ENCODE peak calls at places on chromosome 10, in five cellular contexts. A is psoas muscle, B is GM23338, J is hepatocyte, L is small intestine. X is an unnamed sample. For H3K4me1, the result is how much of the 10 kb centered on the place peaks cover.

GRCh38 chr10:122864901-122865300 is 14.5 kb downstream of the FAM24B start:
- DNase-seq in B (no peak), A (no peak), L (no peak), J (no peak), X (no peak)

GRCh38 chr10:101558206-101558605 is 29.9 kb downstream of the POLL start:
- DNase-seq in B (no peak), A (no peak), L (peak), J (no peak), X (peak)

GRCh38 chr10:31799181-31799580 is 129.4 kb downstream of the ARHGAP12 start:
- DNase-seq in L (no peak), B (no peak), J (no peak), A (no peak), X (no peak)

GRCh38 chr10:86372119-86372784 is 5.7 kb upstream of the GRID1 start:
- DNase-seq in L (no peak), B (no peak), J (no peak), A (no peak), X (no peak)

GRCh38 chr10:122407375-122408125 is 33.0 kb downstream of the PLEKHA1 start:
- DNase-seq in A (no peak), B (no peak), L (no peak), J (no peak), X (no peak)

GRCh38 chr10:12434277-12434676 is 84.9 kb downstream of the CAMK1D start:
- DNase-seq in L (no peak), A (no peak), B (no peak), J (no peak), X (no peak)

GRCh38 chr10:71088054-71088453 is 124.3 kb upstream of the UNC5B start:
- DNase-seq in L (no peak), A (no peak), B (no peak), J (no peak), X (no peak)

GRCh38 chr10:98676895-98677294 is 230.2 kb upstream of the HPS1 start:
- DNase-seq in B (peak), A (no peak), J (no peak), L (no peak), X (no peak)

GRCh38 chr10:63700209-63700934 is 179.2 kb downstream of the REEP3 start:
- DNase-seq in J (peak), A (peak), L (no peak), B (no peak), X (peak)

GRCh38 chr10:102813734-102814455 is 23.3 kb downstream of the CYP17A1 start:
- DNase-seq in B (no peak), L (peak), J (peak), A (peak), X (no peak)

GRCh38 chr10:114052255-114052654 is 8.6 kb downstream of the ADRB1 start:
- DNase-seq in L (no peak), A (no peak), B (no peak), J (no peak), X (no peak)

GRCh38 chr10:21495686-21496284 is 29.7 kb downstream of the SKIDA1 start:
- DNase-seq in L (peak), B (peak), A (peak), J (peak), X (peak)

GRCh38 chr10:76073524-76073923 is 642.1 kb downstream of the LRMDA start:
- DNase-seq in L (no peak), J (no peak), A (no peak), B (no peak), X (no peak)

GRCh38 chr10:97939446-97939990 is 89.9 kb downstream of the GOLGA7B start:
- DNase-seq in J (no peak), L (no peak), A (no peak), B (no peak), X (no peak)

GRCh38 chr10:125824736-125825135 is 1.4 kb downstream of the BCCIP start:
- DNase-seq in B (no peak), L (no peak), A (no peak), J (no peak), X (peak)

GRCh38 chr10:30368065-30368718 is 19.1 kb upstream of the MTPAP start:
- DNase-seq in L (no peak), A (no peak), J (no peak), B (peak), X (no peak)

GRCh38 chr10:9010931-9011670 is 956.6 kb downstream of the GATA3 start:
- DNase-seq in B (no peak), L (no peak), J (no peak), A (no peak), X (no peak)

GRCh38 chr10:14205246-14205645 is 125.5 kb downstream of the FRMD4A start:
- DNase-seq in A (no peak), L (no peak), B (no peak), J (no peak), X (no peak)

GRCh38 chr10:45433716-45434469 is 59.9 kb downstream of the ALOX5 start:
- DNase-seq in J (no peak), B (no peak), A (no peak), L (no peak), X (no peak)

GRCh38 chr10:107264742-107265141 is 100.2 kb upstream of the SORCS1 start:
- DNase-seq in B (peak), J (no peak), A (no peak), L (no peak), X (peak)

GRCh38 chr10:77087406-77087805 is 550.2 kb downstream of the KCNMA1 start:
- DNase-seq in B (no peak), J (no peak), L (no peak), A (no peak), X (no peak)

GRCh38 chr10:96614515-96614914 is 27.7 kb upstream of the TM9SF3 start:
- DNase-seq in J (peak), A (no peak), L (peak), B (no peak), X (peak)

GRCh38 chr10:14396441-14397048 is 65.8 kb upstream of the FRMD4A start:
- DNase-seq in J (no peak), B (peak), A (no peak), L (no peak), X (peak)

GRCh38 chr10:4651404-4652037 is 174.5 kb upstream of the AKR1E2 start:
- DNase-seq in J (no peak), B (no peak), A (no peak), L (no peak), X (no peak)

GRCh38 chr10:105691811-105692210 is 1050.7 kb downstream of the SORCS3 start:
- DNase-seq in B (peak), L (peak), A (no peak), J (peak), X (peak)

GRCh38 chr10:83764681-83765080 is 374.6 kb upstream of the GHITM start:
- DNase-seq in B (peak), A (no peak), L (no peak), J (peak), X (peak)

GRCh38 chr10:84427903-84428650 is 99.7 kb downstream of the CCSER2 start:
- DNase-seq in J (no peak), B (no peak), A (no peak), L (no peak), X (no peak)

GRCh38 chr10:71349401-71349800 is 30.3 kb downstream of the SLC29A3 start:
- DNase-seq in A (no peak), J (peak), B (no peak), L (no peak), X (no peak)

GRCh38 chr10:88291289-88292184 is 291.6 kb downstream of the RNLS start:
- DNase-seq in B (peak), A (no peak), L (no peak), J (no peak), X (no peak)

GRCh38 chr10:35191523-35191922 is 64.9 kb downstream of the CREM start:
- DNase-seq in B (no peak), A (no peak), L (no peak), J (no peak), X (no peak)

DNA sequence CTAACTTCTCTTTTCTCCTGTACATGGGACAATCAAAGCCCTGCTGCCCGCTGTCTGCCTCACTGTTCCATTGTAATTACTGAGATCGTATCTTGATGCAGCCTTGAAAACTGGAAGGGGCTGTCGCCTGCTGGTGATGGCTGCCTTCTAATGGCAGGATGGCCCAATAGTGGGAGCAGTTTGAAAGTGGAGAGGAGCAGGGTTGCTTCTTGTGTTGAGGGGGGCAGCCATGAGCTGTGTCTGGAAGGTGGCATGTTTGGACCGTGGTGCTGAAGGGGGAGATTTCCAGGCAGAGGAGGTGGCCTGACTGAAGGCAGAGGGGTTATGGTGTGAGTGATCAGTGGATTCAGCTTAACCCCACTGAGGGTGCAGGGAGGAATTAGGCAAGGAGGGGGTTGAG is 8.1 kb downstream of the WDFY4 start:
- DNase-seq in L (no peak), J (no peak), A (no peak), B (no peak), X (no peak)
- H3K4me1 ChIP-seq in L (under half), J (under half), A (under half), B (under half), X (under half)

GRCh38 chr10:60896715-60897114 is 47.3 kb downstream of the RHOBTB1 start:
- DNase-seq in B (no peak), L (no peak), J (no peak), A (no peak), X (no peak)
- H3K4me1 ChIP-seq in B (under half), L (under half), J (under half), A (half or more), X (under half)

GRCh38 chr10:127157506-127158205 is 38.7 kb downstream of the INSYN2A start:
- DNase-seq in A (no peak), J (no peak), L (no peak), B (no peak), X (peak)
- H3K4me1 ChIP-seq in A (under half), J (under half), L (under half), B (under half), X (half or more)

GRCh38 chr10:131933695-131934086 is 32.9 kb downstream of the PPP2R2D start:
- DNase-seq in A (no peak), B (no peak), J (no peak), L (no peak), X (no peak)
- H3K4me1 ChIP-seq in A (under half), B (under half), J (under half), L (under half), X (under half)

DNA sequence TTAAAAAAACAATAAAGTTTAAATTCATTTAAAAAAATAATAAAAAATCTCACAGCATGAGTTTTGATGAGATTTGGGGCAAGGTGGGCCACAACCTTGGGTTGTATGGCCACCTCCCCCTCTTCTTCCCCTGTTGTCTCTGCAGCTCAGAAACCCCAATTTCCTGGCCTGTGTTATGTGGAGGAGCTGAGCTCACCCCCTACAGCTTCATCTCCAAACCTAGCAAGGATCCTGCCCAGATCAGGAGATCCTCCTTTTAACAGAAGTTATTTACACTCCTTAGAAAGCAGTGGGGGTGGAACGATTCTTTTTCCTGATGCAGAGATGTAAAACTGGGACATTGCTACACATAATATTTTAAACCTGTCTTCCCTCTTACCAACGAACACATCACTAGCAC is 6.9 kb upstream of the SH2D4B start:
- DNase-seq in B (no peak), L (no peak), J (no peak), A (peak), X (no peak)
- H3K4me1 ChIP-seq in B (under half), L (under half), J (under half), A (under half), X (under half)

GRCh38 chr10:91210014-91210413 is 10.4 kb upstream of the PCGF5 start:
- DNase-seq in J (no peak), L (no peak), B (no peak), A (no peak), X (no peak)
- H3K4me1 ChIP-seq in J (under half), L (under half), B (under half), A (under half), X (under half)

GRCh38 chr10:62023289-62023688 is 121.8 kb downstream of the ARID5B start:
- DNase-seq in A (no peak), B (no peak), J (no peak), L (no peak), X (no peak)
- H3K4me1 ChIP-seq in A (under half), B (under half), J (half or more), L (under half), X (under half)

X was measured in SJCRH30.